ENCODE peak calls at places on chromosomes 6 and 20, in seven cellular contexts. B is IMR-90, R is HepG2, M is H1, W is SK-N-SH, U is GM12878, D is K562. E is an unnamed sample.

GRCh38 chr6:131059486-131059885 is 3.6 kb downstream of the EPB41L2 start:
- DNase-seq in B (peak; percentile 73), R (no peak), M (no peak), W (no peak), U (no peak), D (no peak), E (peak; percentile 75)

GRCh38 chr6:154080434-154081189 is 41.6 kb downstream of the OPRM1 start:
- DNase-seq in B (no peak), R (no peak), M (no peak), W (no peak), U (no peak), D (no peak), E (no peak)

GRCh38 chr6:24974182-24975171 is 38.7 kb upstream of the RIPOR2 start:
- DNase-seq in B (no peak), R (no peak), M (no peak), W (no peak), U (no peak), D (no peak), E (no peak)

GRCh38 chr6:164144316-164144715 is 729.8 kb downstream of the QKI start:
- DNase-seq in B (no peak), R (no peak), M (no peak), W (no peak), U (no peak), D (no peak), E (no peak)

GRCh38 chr6:153117986-153118886 is 12.8 kb downstream of the RGS17 start:
- DNase-seq in B (peak; percentile 83), R (no peak), M (no peak), W (no peak), U (peak; percentile 57), D (no peak), E (peak; percentile 48)

GRCh38 chr20:41512624-41513023 is 105.6 kb downstream of the CHD6 start:
- DNase-seq in B (no peak), R (no peak), M (no peak), W (no peak), U (no peak), D (no peak), E (no peak)

GRCh38 chr20:4014031-4014474 is 1.3 kb downstream of the RNF24 start:
- DNase-seq in B (peak; percentile 85), R (peak; percentile 87), M (no peak), W (peak; percentile 61), U (no peak), D (peak; percentile 80), E (peak; percentile 73)

GRCh38 chr20:62145688-62146018 is 2.1 kb downstream of the SS18L1 start:
- DNase-seq in B (no peak), R (no peak), M (no peak), W (no peak), U (no peak), D (no peak), E (no peak)

GRCh38 chr6:26743157-26743821 is 83.7 kb upstream of the ZNF322 start:
- DNase-seq in B (peak; percentile 78), R (no peak), M (peak; percentile 80), W (peak; percentile 45), U (no peak), D (peak; percentile 79), E (peak; percentile 57)

GRCh38 chr6:88725111-88725711 is 238.2 kb downstream of the RNGTT start:
- DNase-seq in B (peak; percentile 74), R (peak; percentile 4), M (peak; percentile 83), W (peak; percentile 15), U (peak; percentile 26), D (peak; percentile 19), E (no peak)

GRCh38 chr6:46963626-46964025 is 41.9 kb upstream of the ADGRF5 start:
- DNase-seq in B (no peak), R (no peak), M (no peak), W (no peak), U (no peak), D (no peak), E (no peak)

GRCh38 chr6:23180504-23181293 is 611.3 kb downstream of the HDGFL1 start:
- DNase-seq in B (peak; percentile 90), R (no peak), M (no peak), W (peak; percentile 64), U (no peak), D (no peak), E (no peak)

GRCh38 chr20:59830107-59831023 is 103.1 kb downstream of the SYCP2 start:
- DNase-seq in B (no peak), R (no peak), M (peak; percentile 35), W (peak; percentile 3), U (no peak), D (no peak), E (no peak)

GRCh38 chr6:156593127-156593526 is 184.1 kb upstream of the ARID1B start:
- DNase-seq in B (no peak), R (no peak), M (no peak), W (no peak), U (no peak), D (no peak), E (no peak)

GRCh38 chr6:107578642-107579332 is 88.9 kb downstream of the SOBP start:
- DNase-seq in B (no peak), R (no peak), M (peak; percentile 57), W (peak; percentile 71), U (no peak), D (no peak), E (no peak)

DNA sequence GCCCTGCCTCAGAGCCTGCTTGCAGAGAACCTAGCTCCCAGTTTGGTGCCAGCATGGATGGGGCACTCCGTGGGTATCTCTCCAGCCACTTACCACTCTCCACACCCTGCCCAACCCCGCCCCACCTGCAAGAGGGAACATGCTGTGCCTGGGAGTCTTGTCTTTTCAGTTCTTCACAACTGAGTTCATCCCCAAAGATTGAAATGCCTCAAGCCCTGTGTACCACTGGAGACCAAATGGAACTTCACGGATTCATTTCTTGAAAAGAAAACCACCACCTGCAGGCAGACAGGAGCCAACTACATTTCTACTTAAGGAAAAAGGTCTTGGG is 50.2 kb downstream of the TRERF1 start:
- DNase-seq in B (no peak), R (no peak), M (no peak), W (no peak), U (no peak), D (no peak), E (no peak)
- TF ChIP-seq RFX5 in B (no peak), R (no peak), M (no peak), W (no peak), U (no peak), D (no peak), E (no peak)

GRCh38 chr6:149150999-149151398 is 166.5 kb upstream of the TAB2 start:
- DNase-seq in B (no peak), R (no peak), M (no peak), W (no peak), U (no peak), D (no peak), E (no peak)

GRCh38 chr6:149153100-149153499 is 164.4 kb upstream of the TAB2 start:
- DNase-seq in B (no peak), R (no peak), M (no peak), W (no peak), U (no peak), D (no peak), E (no peak)

GRCh38 chr6:149154137-149154900 is 163.2 kb upstream of the TAB2 start:
- DNase-seq in B (no peak), R (no peak), M (no peak), W (no peak), U (no peak), D (no peak), E (no peak)

GRCh38 chr6:149152521-149152920 is 165.0 kb upstream of the TAB2 start:
- DNase-seq in B (no peak), R (no peak), M (no peak), W (no peak), U (no peak), D (no peak), E (no peak)

DNA sequence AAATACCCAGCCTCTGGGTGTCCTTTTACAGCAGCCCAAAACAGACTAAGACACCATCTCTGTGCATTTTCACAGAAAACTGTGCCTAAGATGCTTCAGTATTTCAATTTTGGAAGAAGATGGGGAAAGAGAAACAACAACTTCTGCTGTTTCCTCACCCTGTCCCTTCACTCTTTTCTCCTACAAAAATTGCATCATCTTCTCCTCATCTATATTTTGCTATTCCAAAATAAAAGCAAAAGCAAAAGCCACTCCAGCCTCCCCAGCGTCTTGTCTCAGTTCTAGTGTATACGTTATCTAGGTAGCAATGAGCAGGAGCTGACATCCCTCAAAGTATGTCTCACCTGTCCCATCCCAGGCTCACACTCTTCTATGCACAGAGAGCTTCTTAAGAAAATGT is 163.9 kb upstream of the TAB2 start:
- DNase-seq in B (no peak), R (no peak), M (no peak), W (no peak), U (no peak), D (no peak), E (no peak)
- H3K4me2 ChIP-seq in B (no peak overlapping the region), R (no peak overlapping the region), M (no peak overlapping the region), W (no peak overlapping the region), U (no peak overlapping the region), D (no peak overlapping the region), E (no peak overlapping the region)

GRCh38 chr6:139007428-139007827 is 19.4 kb upstream of the REPS1 start:
- DNase-seq in B (no peak), R (no peak), M (no peak), W (no peak), U (no peak), D (no peak), E (no peak)

GRCh38 chr6:139013185-139013800 is 15.3 kb upstream of the ABRACL start:
- DNase-seq in B (no peak), R (no peak), M (no peak), W (no peak), U (no peak), D (no peak), E (no peak)

GRCh38 chr6:139008117-139008516 is 20.1 kb upstream of the REPS1 start:
- DNase-seq in B (no peak), R (no peak), M (no peak), W (no peak), U (no peak), D (no peak), E (no peak)

GRCh38 chr6:139011980-139012379 is 16.6 kb upstream of the ABRACL start:
- DNase-seq in B (no peak), R (no peak), M (no peak), W (no peak), U (no peak), D (no peak), E (no peak)

DNA sequence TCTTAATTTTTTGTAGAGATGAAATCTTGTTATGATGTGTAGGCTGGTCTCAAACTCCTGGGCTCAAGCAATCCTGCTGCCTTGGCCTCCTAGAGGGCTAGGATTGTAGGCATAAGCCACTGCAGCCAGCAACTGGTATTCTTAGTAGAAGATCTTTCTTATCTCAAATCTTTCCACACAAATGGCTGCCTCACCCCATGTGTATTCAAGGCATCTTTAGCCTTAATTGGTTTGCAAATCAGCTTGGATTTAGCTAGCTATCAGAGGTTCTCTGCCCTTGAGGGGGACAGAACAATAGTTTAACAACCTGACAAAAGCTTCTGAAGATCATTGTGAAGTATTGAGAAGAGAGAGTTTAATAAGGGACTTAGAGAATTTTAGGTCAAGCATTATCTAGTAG is 17.9 kb upstream of the ABRACL start:
- DNase-seq in B (no peak), R (no peak), M (no peak), W (no peak), U (no peak), D (no peak), E (no peak)
- TF ChIP-seq RFX5 in B (no peak), R (no peak), M (no peak), W (no peak), U (no peak), D (no peak), E (no peak)

DNA sequence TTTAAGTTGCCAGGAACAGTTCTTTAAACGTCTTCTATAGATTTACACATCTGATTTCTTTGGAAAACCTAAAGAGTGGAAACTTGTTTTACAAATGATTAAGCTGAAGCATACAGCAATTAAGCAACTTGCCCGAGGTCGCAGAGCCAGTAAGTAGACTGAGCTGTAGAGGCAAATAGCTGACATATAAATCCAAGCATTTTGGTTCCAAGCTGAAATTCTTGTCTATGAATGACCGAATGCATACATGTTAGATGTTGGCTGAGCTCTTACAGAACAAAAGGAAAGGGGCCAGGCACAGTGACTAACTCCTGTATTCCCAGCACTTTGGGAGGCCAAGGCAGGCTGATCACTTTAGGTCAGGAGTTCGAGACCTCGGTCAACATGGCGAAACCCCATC is 101.8 kb upstream of the SGK1 start:
- DNase-seq in B (peak; percentile 29), R (no peak), M (no peak), W (no peak), U (no peak), D (no peak), E (no peak)
- H3K4me2 ChIP-seq in B (no peak overlapping the region), R (no peak overlapping the region), M (no peak overlapping the region), W (peak overlapping the region; percentile 7), U (no peak overlapping the region), D (no peak overlapping the region), E (no peak overlapping the region)

E was measured in A549.